ENCODE peak calls at places on chromosomes 13 and 19, in six cellular contexts. One of them, this sample, is unnamed.

GRCh38 chr19:19588546-19588945 is 29.9 kb downstream of the PBX4 start:
- DNase-seq in Peyer's patch: no peak
- DNase-seq in ascending aorta: no peak
- DNase-seq in heart right ventricle: no peak
- DNase-seq in ovary: no peak
- DNase-seq in left ventricle myocardium inferior: no peak
- DNase-seq in this sample: no peak

GRCh38 chr19:19486343-19487076 is 28.8 kb downstream of the TSSK6 start:
- DNase-seq in Peyer's patch: no peak
- DNase-seq in ascending aorta: no peak
- DNase-seq in heart right ventricle: no peak
- DNase-seq in ovary: no peak
- DNase-seq in left ventricle myocardium inferior: no peak
- DNase-seq in this sample: no peak

GRCh38 chr19:3034845-3035541 is 5.9 kb upstream of the TLE2 start:
- DNase-seq in Peyer's patch: peak; percentile 73
- DNase-seq in ascending aorta: no peak
- DNase-seq in heart right ventricle: peak; percentile 40
- DNase-seq in ovary: peak; percentile 68
- DNase-seq in left ventricle myocardium inferior: no peak
- DNase-seq in this sample: peak; percentile 45

GRCh38 chr13:65882810-65883209 is 1347.3 kb downstream of the PCDH9 start:
- DNase-seq in Peyer's patch: no peak
- DNase-seq in ascending aorta: no peak
- DNase-seq in heart right ventricle: no peak
- DNase-seq in ovary: no peak
- DNase-seq in left ventricle myocardium inferior: no peak
- DNase-seq in this sample: no peak

GRCh38 chr13:51873419-51873818 is 11.7 kb downstream of the CCDC70 start:
- DNase-seq in Peyer's patch: no peak
- DNase-seq in ascending aorta: peak; percentile 30
- DNase-seq in heart right ventricle: no peak
- DNase-seq in ovary: no peak
- DNase-seq in left ventricle myocardium inferior: no peak
- DNase-seq in this sample: no peak

GRCh38 chr19:13841339-13842293 is 35.3 kb upstream of the NANOS3 start:
- DNase-seq in Peyer's patch: peak; percentile 87
- DNase-seq in ascending aorta: peak; percentile 82
- DNase-seq in heart right ventricle: peak; percentile 74
- DNase-seq in ovary: peak; percentile 52
- DNase-seq in left ventricle myocardium inferior: no peak
- DNase-seq in this sample: peak; percentile 77

GRCh38 chr19:10501971-10502523 is 1.1 kb downstream of the KEAP1 start:
- DNase-seq in Peyer's patch: peak; percentile 86
- DNase-seq in ascending aorta: peak; percentile 86
- DNase-seq in heart right ventricle: peak; percentile 81
- DNase-seq in ovary: peak; percentile 79
- DNase-seq in left ventricle myocardium inferior: peak; percentile 85
- DNase-seq in this sample: peak; percentile 83

GRCh38 chr13:27168870-27169525 is 2.6 kb downstream of the USP12 start:
- DNase-seq in Peyer's patch: no peak
- DNase-seq in ascending aorta: no peak
- DNase-seq in heart right ventricle: no peak
- DNase-seq in ovary: no peak
- DNase-seq in left ventricle myocardium inferior: no peak
- DNase-seq in this sample: peak; percentile 17

GRCh38 chr19:41688687-41689086 is 617 bp upstream of the CEACAM7 start:
- DNase-seq in Peyer's patch: no peak
- DNase-seq in ascending aorta: no peak
- DNase-seq in heart right ventricle: no peak
- DNase-seq in ovary: no peak
- DNase-seq in left ventricle myocardium inferior: no peak
- DNase-seq in this sample: no peak

GRCh38 chr19:3108775-3109174 is 14.6 kb downstream of the GNA11 start:
- DNase-seq in Peyer's patch: peak; percentile 87
- DNase-seq in ascending aorta: no peak
- DNase-seq in heart right ventricle: peak; percentile 53
- DNase-seq in ovary: peak; percentile 60
- DNase-seq in left ventricle myocardium inferior: peak; percentile 56
- DNase-seq in this sample: peak; percentile 42

GRCh38 chr19:28396259-28396940 is 816.6 kb downstream of the UQCRFS1 start:
- DNase-seq in Peyer's patch: no peak
- DNase-seq in ascending aorta: no peak
- DNase-seq in heart right ventricle: no peak
- DNase-seq in ovary: no peak
- DNase-seq in left ventricle myocardium inferior: no peak
- DNase-seq in this sample: no peak

GRCh38 chr19:41311613-41312012 is 1.6 kb downstream of the CCDC97 start:
- DNase-seq in Peyer's patch: no peak
- DNase-seq in ascending aorta: no peak
- DNase-seq in heart right ventricle: no peak
- DNase-seq in ovary: no peak
- DNase-seq in left ventricle myocardium inferior: no peak
- DNase-seq in this sample: no peak

GRCh38 chr19:34500656-34501120 is 19.1 kb downstream of the WTIP start:
- DNase-seq in Peyer's patch: peak; percentile 45
- DNase-seq in ascending aorta: peak; percentile 53
- DNase-seq in heart right ventricle: no peak
- DNase-seq in ovary: no peak
- DNase-seq in left ventricle myocardium inferior: peak; percentile 18
- DNase-seq in this sample: no peak

GRCh38 chr13:51292000-51292550 is 47.4 kb upstream of the SERPINE3 start:
- DNase-seq in Peyer's patch: no peak
- DNase-seq in ascending aorta: no peak
- DNase-seq in heart right ventricle: no peak
- DNase-seq in ovary: no peak
- DNase-seq in left ventricle myocardium inferior: no peak
- DNase-seq in this sample: no peak

GRCh38 chr13:110634558-110634957 is 19.2 kb downstream of the NAXD start:
- DNase-seq in Peyer's patch: no peak
- DNase-seq in ascending aorta: no peak
- DNase-seq in heart right ventricle: no peak
- DNase-seq in ovary: no peak
- DNase-seq in left ventricle myocardium inferior: no peak
- DNase-seq in this sample: no peak

GRCh38 chr13:31223640-31224039 is 23.9 kb downstream of the B3GLCT start:
- DNase-seq in Peyer's patch: no peak
- DNase-seq in ascending aorta: no peak
- DNase-seq in heart right ventricle: no peak
- DNase-seq in ovary: no peak
- DNase-seq in left ventricle myocardium inferior: no peak
- DNase-seq in this sample: no peak

GRCh38 chr13:102825921-102826706 is 19.7 kb upstream of the ERCC5 start:
- DNase-seq in Peyer's patch: no peak
- DNase-seq in ascending aorta: no peak
- DNase-seq in heart right ventricle: no peak
- DNase-seq in ovary: no peak
- DNase-seq in left ventricle myocardium inferior: no peak
- DNase-seq in this sample: no peak

GRCh38 chr13:51267581-51267980 is 45.4 kb downstream of the FAM124A start:
- DNase-seq in Peyer's patch: no peak
- DNase-seq in ascending aorta: no peak
- DNase-seq in heart right ventricle: no peak
- DNase-seq in ovary: no peak
- DNase-seq in left ventricle myocardium inferior: no peak
- DNase-seq in this sample: no peak

GRCh38 chr13:25042141-25042540 is 53.8 kb upstream of the PABPC3 start:
- DNase-seq in Peyer's patch: no peak
- DNase-seq in ascending aorta: no peak
- DNase-seq in heart right ventricle: no peak
- DNase-seq in ovary: no peak
- DNase-seq in left ventricle myocardium inferior: no peak
- DNase-seq in this sample: no peak

GRCh38 chr19:15456871-15457700 is 7.3 kb downstream of the RASAL3 start:
- DNase-seq in Peyer's patch: peak; percentile 57
- DNase-seq in ascending aorta: no peak
- DNase-seq in heart right ventricle: no peak
- DNase-seq in ovary: peak; percentile 24
- DNase-seq in left ventricle myocardium inferior: no peak
- DNase-seq in this sample: no peak

GRCh38 chr13:93767231-93767916 is 540.8 kb downstream of the GPC6 start:
- DNase-seq in Peyer's patch: no peak
- DNase-seq in ascending aorta: no peak
- DNase-seq in heart right ventricle: no peak
- DNase-seq in ovary: no peak
- DNase-seq in left ventricle myocardium inferior: no peak
- DNase-seq in this sample: no peak

GRCh38 chr19:45049073-45049736 is 10.4 kb downstream of the CLASRP start:
- DNase-seq in Peyer's patch: no peak
- DNase-seq in ascending aorta: no peak
- DNase-seq in heart right ventricle: peak; percentile 33
- DNase-seq in ovary: no peak
- DNase-seq in left ventricle myocardium inferior: peak; percentile 35
- DNase-seq in this sample: no peak

GRCh38 chr19:46229442-46229841 is at the start of gene IGFL1:
- DNase-seq in Peyer's patch: no peak
- DNase-seq in ascending aorta: no peak
- DNase-seq in heart right ventricle: no peak
- DNase-seq in ovary: no peak
- DNase-seq in left ventricle myocardium inferior: no peak
- DNase-seq in this sample: no peak

GRCh38 chr19:15432018-15432494 is 13.3 kb upstream of the AKAP8L start:
- DNase-seq in Peyer's patch: no peak
- DNase-seq in ascending aorta: no peak
- DNase-seq in heart right ventricle: no peak
- DNase-seq in ovary: no peak
- DNase-seq in left ventricle myocardium inferior: no peak
- DNase-seq in this sample: no peak

GRCh38 chr19:58417071-58417470 is 8.6 kb downstream of the ZNF584 start:
- DNase-seq in Peyer's patch: no peak
- DNase-seq in ascending aorta: no peak
- DNase-seq in heart right ventricle: no peak
- DNase-seq in ovary: no peak
- DNase-seq in left ventricle myocardium inferior: no peak
- DNase-seq in this sample: no peak

GRCh38 chr13:30169442-30169841 is 137.9 kb downstream of the KATNAL1 start:
- DNase-seq in Peyer's patch: no peak
- DNase-seq in ascending aorta: no peak
- DNase-seq in heart right ventricle: no peak
- DNase-seq in ovary: no peak
- DNase-seq in left ventricle myocardium inferior: no peak
- DNase-seq in this sample: no peak

GRCh38 chr13:27353166-27353583 is 71.2 kb upstream of the GTF3A start:
- DNase-seq in Peyer's patch: no peak
- DNase-seq in ascending aorta: no peak
- DNase-seq in heart right ventricle: no peak
- DNase-seq in ovary: no peak
- DNase-seq in left ventricle myocardium inferior: no peak
- DNase-seq in this sample: no peak

GRCh38 chr19:47239610-47240296 is 8.8 kb upstream of the BBC3 start:
- DNase-seq in Peyer's patch: peak; percentile 69
- DNase-seq in ascending aorta: peak; percentile 92
- DNase-seq in heart right ventricle: no peak
- DNase-seq in ovary: peak; percentile 54
- DNase-seq in left ventricle myocardium inferior: peak; percentile 40
- DNase-seq in this sample: no peak

GRCh38 chr13:86085890-86086289 is 286.7 kb upstream of the SLITRK6 start:
- DNase-seq in Peyer's patch: no peak
- DNase-seq in ascending aorta: no peak
- DNase-seq in heart right ventricle: no peak
- DNase-seq in ovary: no peak
- DNase-seq in left ventricle myocardium inferior: no peak
- DNase-seq in this sample: no peak

GRCh38 chr13:42215578-42216421 is 56.2 kb upstream of the AKAP11 start:
- DNase-seq in Peyer's patch: peak; percentile 48
- DNase-seq in ascending aorta: no peak
- DNase-seq in heart right ventricle: no peak
- DNase-seq in ovary: no peak
- DNase-seq in left ventricle myocardium inferior: no peak
- DNase-seq in this sample: no peak

GRCh38 chr13:26228080-26228479 is 6.0 kb upstream of the RNF6 start:
- DNase-seq in Peyer's patch: no peak
- DNase-seq in ascending aorta: no peak
- DNase-seq in heart right ventricle: no peak
- DNase-seq in ovary: no peak
- DNase-seq in left ventricle myocardium inferior: no peak
- DNase-seq in this sample: no peak

GRCh38 chr13:113096052-113096744 is 9.4 kb upstream of the F7 start:
- DNase-seq in Peyer's patch: no peak
- DNase-seq in ascending aorta: no peak
- DNase-seq in heart right ventricle: no peak
- DNase-seq in ovary: no peak
- DNase-seq in left ventricle myocardium inferior: no peak
- DNase-seq in this sample: no peak

GRCh38 chr13:21683034-21683733 is 12.3 kb downstream of the FGF9 start:
- DNase-seq in Peyer's patch: no peak
- DNase-seq in ascending aorta: no peak
- DNase-seq in heart right ventricle: no peak
- DNase-seq in ovary: no peak
- DNase-seq in left ventricle myocardium inferior: no peak
- DNase-seq in this sample: no peak

DNA sequence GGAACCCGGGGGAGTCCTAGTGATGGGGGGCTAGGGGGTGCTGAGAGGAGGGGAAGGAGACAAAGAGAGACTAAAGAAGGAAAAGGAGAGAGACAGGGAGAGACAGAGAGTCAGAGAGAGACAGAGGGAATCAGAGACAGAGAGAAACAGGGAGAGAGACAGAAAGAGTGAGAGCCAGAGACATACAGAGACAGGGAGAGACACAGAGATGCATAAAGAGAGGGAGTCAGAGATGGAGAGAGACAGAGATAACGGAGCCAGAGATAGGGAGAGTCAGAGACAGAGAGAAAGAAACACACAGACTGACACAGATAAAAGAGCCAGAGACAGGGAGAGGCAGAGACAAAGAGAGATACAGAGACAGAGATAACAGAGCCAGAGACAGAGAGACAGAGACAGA is 1.5 kb upstream of the TNFSF9 start:
- DNase-seq in Peyer's patch: no peak
- DNase-seq in ascending aorta: no peak
- DNase-seq in heart right ventricle: no peak
- DNase-seq in ovary: no peak
- DNase-seq in left ventricle myocardium inferior: no peak
- DNase-seq in this sample: no peak
- H3K4me1 ChIP-seq in Peyer's patch: peaks cover 12% of the 10 kb centered on the region
- H3K4me1 ChIP-seq in ascending aorta: peaks cover 7% of the 10 kb centered on the region
- H3K4me1 ChIP-seq in heart right ventricle: peaks cover 6% of the 10 kb centered on the region
- H3K4me1 ChIP-seq in ovary: peaks cover 6% of the 10 kb centered on the region
- H3K4me1 ChIP-seq in left ventricle myocardium inferior: peaks cover 49% of the 10 kb centered on the region
- H3K4me1 ChIP-seq in this sample: peaks cover 9% of the 10 kb centered on the region

GRCh38 chr19:4368128-4368820 is 24.9 kb downstream of the MPND start:
- DNase-seq in Peyer's patch: no peak
- DNase-seq in ascending aorta: no peak
- DNase-seq in heart right ventricle: no peak
- DNase-seq in ovary: no peak
- DNase-seq in left ventricle myocardium inferior: no peak
- DNase-seq in this sample: no peak
- H3K4me1 ChIP-seq in Peyer's patch: peaks cover 34% of the 10 kb centered on the region
- H3K4me1 ChIP-seq in ascending aorta: peaks cover 43% of the 10 kb centered on the region
- H3K4me1 ChIP-seq in heart right ventricle: peaks cover 32% of the 10 kb centered on the region
- H3K4me1 ChIP-seq in ovary: peaks cover 35% of the 10 kb centered on the region
- H3K4me1 ChIP-seq in left ventricle myocardium inferior: peaks cover 68% of the 10 kb centered on the region
- H3K4me1 ChIP-seq in this sample: peaks cover 30% of the 10 kb centered on the region

GRCh38 chr13:97279079-97279411 is 56.9 kb downstream of the MBNL2 start:
- DNase-seq in Peyer's patch: no peak
- DNase-seq in ascending aorta: no peak
- DNase-seq in heart right ventricle: no peak
- DNase-seq in ovary: no peak
- DNase-seq in left ventricle myocardium inferior: no peak
- DNase-seq in this sample: no peak
- H3K4me1 ChIP-seq in Peyer's patch: peaks cover 18% of the 10 kb centered on the region
- H3K4me1 ChIP-seq in ascending aorta: peaks cover 65% of the 10 kb centered on the region
- H3K4me1 ChIP-seq in heart right ventricle: peaks cover 3% of the 10 kb centered on the region
- H3K4me1 ChIP-seq in ovary: peaks cover 22% of the 10 kb centered on the region
- H3K4me1 ChIP-seq in left ventricle myocardium inferior: peaks cover 98% of the 10 kb centered on the region
- H3K4me1 ChIP-seq in this sample: peaks cover 13% of the 10 kb centered on the region

GRCh38 chr13:99215466-99215865 is 14.8 kb downstream of the UBAC2 start:
- DNase-seq in Peyer's patch: peak; percentile 77
- DNase-seq in ascending aorta: no peak
- DNase-seq in heart right ventricle: no peak
- DNase-seq in ovary: no peak
- DNase-seq in left ventricle myocardium inferior: no peak
- DNase-seq in this sample: no peak
- H3K4me1 ChIP-seq in Peyer's patch: no peaks in the 10 kb centered on the region
- H3K4me1 ChIP-seq in ascending aorta: peaks cover 18% of the 10 kb centered on the region
- H3K4me1 ChIP-seq in heart right ventricle: peaks cover 2% of the 10 kb centered on the region
- H3K4me1 ChIP-seq in ovary: peaks cover 9% of the 10 kb centered on the region
- H3K4me1 ChIP-seq in left ventricle myocardium inferior: peaks cover 50% of the 10 kb centered on the region
- H3K4me1 ChIP-seq in this sample: no peaks in the 10 kb centered on the region